ENCODE peak calls at places on chromosomes 3 and 15, in five cellular contexts. D, Z, H, S and G are unnamed samples.

GRCh38 chr3:127953636-127954035 is 38.6 kb downstream of the KBTBD12 start:
- DNase-seq in D (no peak), Z (no peak), H (no peak), S (no peak), G (no peak)

GRCh38 chr3:175266993-175267960 is 408.1 kb downstream of the NAALADL2 start:
- DNase-seq in D (no peak), Z (no peak), H (peak; percentile 68), S (peak; percentile 83), G (no peak)

GRCh38 chr3:156575661-156576450 is 20.9 kb upstream of the SSR3 start:
- DNase-seq in D (no peak), Z (no peak), H (no peak), S (no peak), G (no peak)

GRCh38 chr3:195906865-195907729 is 1.3 kb downstream of the TNK2 start:
- DNase-seq in D (peak; percentile 72), Z (peak; percentile 81), H (no peak), S (no peak), G (peak; percentile 92)

GRCh38 chr3:98596902-98597500 is 3.6 kb upstream of the CPOX start:
- DNase-seq in D (no peak), Z (no peak), H (peak; percentile 21), S (peak; percentile 46), G (peak; percentile 43)

GRCh38 chr15:31214864-31215489 is 111.7 kb upstream of the KLF13 start:
- DNase-seq in D (peak; percentile 77), Z (no peak), H (no peak), S (no peak), G (no peak)

GRCh38 chr15:65805019-65805738 is 13.1 kb upstream of the DENND4A start:
- DNase-seq in D (no peak), Z (no peak), H (no peak), S (no peak), G (no peak)

GRCh38 chr15:59812185-59812870 is 123.2 kb upstream of the BNIP2 start:
- DNase-seq in D (no peak), Z (no peak), H (no peak), S (no peak), G (no peak)

GRCh38 chr15:77185242-77185785 is 114.4 kb upstream of the TSPAN3 start:
- DNase-seq in D (no peak), Z (no peak), H (no peak), S (no peak), G (no peak)

GRCh38 chr3:100782906-100783305 is 73.6 kb downstream of the TFG start:
- DNase-seq in D (no peak), Z (no peak), H (no peak), S (no peak), G (no peak)

GRCh38 chr3:138043266-138044029 is 33.5 kb downstream of the CLDN18 start:
- DNase-seq in D (no peak), Z (no peak), H (peak; percentile 9), S (peak; percentile 86), G (no peak)

GRCh38 chr15:40240619-40241304 is 1.9 kb downstream of the PAK6 start:
- DNase-seq in D (peak; percentile 44), Z (no peak), H (no peak), S (no peak), G (no peak)

GRCh38 chr3:84946240-84946639 is 12.5 kb upstream of the CADM2 start:
- DNase-seq in D (no peak), Z (no peak), H (no peak), S (no peak), G (no peak)

GRCh38 chr3:108393128-108393900 is 97.0 kb downstream of the HHLA2 start:
- DNase-seq in D (no peak), Z (no peak), H (no peak), S (no peak), G (no peak)

GRCh38 chr3:27415202-27415601 is 46.0 kb upstream of the NEK10 start:
- DNase-seq in D (no peak), Z (no peak), H (no peak), S (no peak), G (no peak)

GRCh38 chr15:72227720-72228119 is 3.3 kb downstream of the PKM start:
- DNase-seq in D (no peak), Z (no peak), H (no peak), S (no peak), G (no peak)

GRCh38 chr3:23071306-23071705 is 131.8 kb upstream of the UBE2E2 start:
- DNase-seq in D (no peak), Z (no peak), H (no peak), S (no peak), G (no peak)

GRCh38 chr15:56236197-56236596 is 7.5 kb downstream of the RFX7 start:
- DNase-seq in D (no peak), Z (no peak), H (no peak), S (no peak), G (no peak)